ENCODE peak calls at places on chromosomes 4 and X, in seven cellular contexts. I, P, V, L, J, D and A are unnamed samples.

GRCh38 chr4:8515316-8516060 is 64.7 kb upstream of the GPR78 start:
- DNase-seq in D (no peak), J (no peak), P (no peak), L (no peak), I (no peak), V (peak; percentile 95), A (peak; percentile 60)

GRCh38 chrX:31298881-31299280 is 227.0 kb upstream of the FTHL17 start:
- DNase-seq in I (no peak), J (no peak), D (no peak), P (no peak), L (no peak), V (no peak), A (no peak)

GRCh38 chr4:54368861-54369260 is 139.8 kb downstream of the PDGFRA start:
- DNase-seq in L (no peak), P (no peak), D (no peak), V (no peak), I (no peak), J (no peak), A (no peak)

GRCh38 chr4:25065451-25065850 is 34.7 kb upstream of the LGI2 start:
- DNase-seq in P (no peak), D (no peak), I (no peak), J (peak; percentile 70), V (no peak), L (no peak), A (no peak)

GRCh38 chrX:11059923-11060322 is 51.2 kb upstream of the HCCS start:
- DNase-seq in P (no peak), V (peak; percentile 6), L (no peak), J (no peak), D (no peak), I (no peak), A (no peak)

GRCh38 chr4:185039508-185040273 is 21.4 kb downstream of the HELT start:
- DNase-seq in V (peak; percentile 78), P (peak; percentile 43), J (peak; percentile 65), D (peak; percentile 59), L (no peak), I (peak; percentile 58), A (peak; percentile 16)

GRCh38 chrX:41824551-41824950 is 98.8 kb downstream of the CASK start:
- DNase-seq in P (no peak), L (no peak), J (no peak), V (peak; percentile 29), I (peak; percentile 5), D (no peak), A (no peak)

GRCh38 chr4:153151535-153152452 is 52.4 kb upstream of the TRIM2 start:
- DNase-seq in V (no peak), P (peak; percentile 71), L (no peak), J (peak; percentile 92), I (peak; percentile 68), D (no peak), A (no peak)

GRCh38 chrX:55056820-55057690 is 17.8 kb upstream of the PAGE2B start:
- DNase-seq in J (peak; percentile 69), D (peak; percentile 68), I (no peak), V (no peak), L (no peak), P (no peak), A (no peak)

GRCh38 chr4:17557880-17558279 is 19.1 kb upstream of the LAP3 start:
- DNase-seq in J (no peak), V (no peak), P (no peak), L (no peak), D (no peak), I (no peak), A (no peak)

GRCh38 chrX:96763608-96764007 is 79.0 kb downstream of the DIAPH2 start:
- DNase-seq in J (no peak), L (no peak), I (no peak), P (no peak), D (no peak), V (no peak), A (no peak)

GRCh38 chr4:40199179-40199670 is 2.4 kb downstream of the RHOH start:
- DNase-seq in L (no peak), V (no peak), P (no peak), I (no peak), J (no peak), D (no peak), A (no peak)

GRCh38 chr4:147772459-147772969 is 40.6 kb downstream of the ARHGAP10 start:
- DNase-seq in L (peak; percentile 1), D (no peak), V (peak; percentile 33), I (peak; percentile 41), P (no peak), J (no peak), A (peak; percentile 73)

GRCh38 chrX:103918050-103918449 is 44.4 kb upstream of the TMSB15B start:
- DNase-seq in P (peak; percentile 51), J (peak; percentile 84), I (peak; percentile 65), D (peak; percentile 58), L (peak; percentile 5), V (peak; percentile 31), A (peak; percentile 60)

GRCh38 chr4:14917305-14917647 is 85.0 kb upstream of the CPEB2 start:
- DNase-seq in V (no peak), P (no peak), L (no peak), J (no peak), I (no peak), D (no peak), A (no peak)

GRCh38 chrX:53681661-53682060 is 4.9 kb downstream of the HUWE1 start:
- DNase-seq in J (no peak), I (no peak), D (no peak), V (no peak), L (no peak), P (peak; percentile 7), A (no peak)

GRCh38 chrX:54044877-54045328 is 630 bp upstream of the PHF8 start:
- DNase-seq in P (no peak), V (no peak), D (no peak), I (no peak), J (peak; percentile 86), L (no peak), A (no peak)

GRCh38 chrX:572490-573124 is 58.0 kb upstream of the SHOX start:
- DNase-seq in I (no peak), J (no peak), P (no peak), D (no peak), V (no peak), L (no peak), A (no peak)

GRCh38 chr4:56077676-56078075 is 128.9 kb downstream of the CEP135 start:
- DNase-seq in L (no peak), I (no peak), P (no peak), J (no peak), V (no peak), D (no peak), A (no peak)

GRCh38 chr4:105979506-105979905 is 84.2 kb downstream of the NPNT start:
- DNase-seq in J (no peak), V (no peak), L (no peak), I (no peak), P (no peak), D (no peak), A (no peak)

GRCh38 chr4:143251781-143252180 is 67.1 kb downstream of the USP38 start:
- DNase-seq in L (no peak), P (no peak), V (no peak), I (no peak), J (no peak), D (no peak), A (no peak)

GRCh38 chr4:107999932-108000539 is 10.3 kb downstream of the HADH start:
- DNase-seq in J (no peak), V (no peak), P (no peak), I (no peak), D (no peak), L (no peak), A (no peak)

GRCh38 chrX:45762699-45763647 is 562.3 kb upstream of the DIPK2B start:
- DNase-seq in L (no peak), I (no peak), J (no peak), D (no peak), P (no peak), V (no peak), A (no peak)

GRCh38 chr4:128770807-128771206 is 38.7 kb upstream of the JADE1 start:
- DNase-seq in L (no peak), D (no peak), I (no peak), P (no peak), V (no peak), J (no peak), A (no peak)

GRCh38 chrX:97691901-97692455 is 808.3 kb downstream of the RPA4 start:
- DNase-seq in V (no peak), P (no peak), L (no peak), D (no peak), J (no peak), I (no peak), A (no peak)

GRCh38 chrX:47232197-47232802 is 509 bp upstream of the USP11 start:
- DNase-seq in V (no peak), D (no peak), J (no peak), P (no peak), L (no peak), I (peak; percentile 12), A (no peak)

GRCh38 chrX:150692837-150693781 is at the start of gene MTMR1:
- DNase-seq in V (no peak), D (peak; percentile 71), L (no peak), I (peak; percentile 49), J (peak; percentile 54), P (peak; percentile 64), A (no peak)

GRCh38 chr4:105496899-105497298 is 23.0 kb upstream of the PPA2 start:
- DNase-seq in I (peak; percentile 24), J (peak; percentile 8), V (no peak), D (no peak), P (no peak), L (no peak), A (no peak)

GRCh38 chrX:72027024-72027913 is 104.4 kb downstream of the RTL5 start:
- DNase-seq in J (no peak), I (no peak), D (no peak), V (no peak), L (no peak), P (no peak), A (no peak)

GRCh38 chrX:19589105-19589504 is 73.8 kb upstream of the MAP3K15 start:
- DNase-seq in P (no peak), D (no peak), L (no peak), V (no peak), I (no peak), J (no peak), A (no peak)